ENCODE peak calls at places on chromosome 3, in six cellular contexts. One of them, this sample, is unnamed.

GRCh38 chr3:143502101-143502500 is 346.2 kb downstream of the SLC9A9 start:
- DNase-seq in transverse colon: no peak
- DNase-seq in fibroblast of lung: peak; percentile 27
- DNase-seq in upper lobe of right lung: no peak
- DNase-seq in testis: no peak
- DNase-seq in astrocyte of the spinal cord: no peak
- DNase-seq in this sample: no peak

GRCh38 chr3:43185656-43186375 is 79.9 kb upstream of the POMGNT2 start:
- DNase-seq in upper lobe of right lung: no peak
- DNase-seq in astrocyte of the spinal cord: peak; percentile 38
- DNase-seq in transverse colon: no peak
- DNase-seq in testis: no peak
- DNase-seq in fibroblast of lung: peak; percentile 92
- DNase-seq in this sample: no peak

GRCh38 chr3:50351318-50351687 is 641 bp downstream of the CYB561D2 start:
- DNase-seq in upper lobe of right lung: no peak
- DNase-seq in testis: no peak
- DNase-seq in transverse colon: no peak
- DNase-seq in fibroblast of lung: no peak
- DNase-seq in astrocyte of the spinal cord: no peak
- DNase-seq in this sample: no peak

GRCh38 chr3:156513619-156514018 is 41.3 kb downstream of the SSR3 start:
- DNase-seq in upper lobe of right lung: no peak
- DNase-seq in testis: no peak
- DNase-seq in astrocyte of the spinal cord: no peak
- DNase-seq in fibroblast of lung: no peak
- DNase-seq in transverse colon: no peak
- DNase-seq in this sample: no peak

GRCh38 chr3:97996988-97997387 is 24.8 kb upstream of the RIOX2 start:
- DNase-seq in testis: no peak
- DNase-seq in transverse colon: no peak
- DNase-seq in fibroblast of lung: no peak
- DNase-seq in upper lobe of right lung: no peak
- DNase-seq in astrocyte of the spinal cord: no peak
- DNase-seq in this sample: no peak

GRCh38 chr3:127853681-127854080 is 31.4 kb upstream of the MGLL start:
- DNase-seq in testis: no peak
- DNase-seq in upper lobe of right lung: no peak
- DNase-seq in fibroblast of lung: no peak
- DNase-seq in transverse colon: peak; percentile 12
- DNase-seq in astrocyte of the spinal cord: no peak
- DNase-seq in this sample: no peak

GRCh38 chr3:128235207-128235933 is 82.1 kb downstream of the EEFSEC start:
- DNase-seq in testis: no peak
- DNase-seq in astrocyte of the spinal cord: no peak
- DNase-seq in upper lobe of right lung: no peak
- DNase-seq in fibroblast of lung: no peak
- DNase-seq in transverse colon: no peak
- DNase-seq in this sample: no peak

GRCh38 chr3:180762866-180763265 is 83.6 kb upstream of the CCDC39 start:
- DNase-seq in testis: no peak
- DNase-seq in fibroblast of lung: no peak
- DNase-seq in upper lobe of right lung: no peak
- DNase-seq in astrocyte of the spinal cord: no peak
- DNase-seq in transverse colon: no peak
- DNase-seq in this sample: no peak

GRCh38 chr3:136957751-136958288 is at the start of gene IL20RB:
- DNase-seq in testis: no peak
- DNase-seq in upper lobe of right lung: no peak
- DNase-seq in astrocyte of the spinal cord: peak; percentile 51
- DNase-seq in transverse colon: no peak
- DNase-seq in fibroblast of lung: peak; percentile 89
- DNase-seq in this sample: no peak

GRCh38 chr3:56125358-56126005 is 342.8 kb downstream of the ERC2 start:
- DNase-seq in astrocyte of the spinal cord: peak; percentile 57
- DNase-seq in fibroblast of lung: peak; percentile 88
- DNase-seq in testis: no peak
- DNase-seq in upper lobe of right lung: no peak
- DNase-seq in transverse colon: no peak
- DNase-seq in this sample: no peak

GRCh38 chr3:172217877-172218276 is 178.5 kb downstream of the FNDC3B start:
- DNase-seq in upper lobe of right lung: no peak
- DNase-seq in transverse colon: no peak
- DNase-seq in fibroblast of lung: peak; percentile 57
- DNase-seq in testis: no peak
- DNase-seq in astrocyte of the spinal cord: peak; percentile 47
- DNase-seq in this sample: no peak

GRCh38 chr3:16801223-16801622 is 83.5 kb upstream of the PLCL2 start:
- DNase-seq in upper lobe of right lung: no peak
- DNase-seq in astrocyte of the spinal cord: no peak
- DNase-seq in transverse colon: no peak
- DNase-seq in testis: no peak
- DNase-seq in fibroblast of lung: no peak
- DNase-seq in this sample: no peak

GRCh38 chr3:42195879-42196330 is 70.1 kb downstream of the CCK start:
- DNase-seq in transverse colon: no peak
- DNase-seq in testis: no peak
- DNase-seq in astrocyte of the spinal cord: no peak
- DNase-seq in fibroblast of lung: peak; percentile 25
- DNase-seq in upper lobe of right lung: no peak
- DNase-seq in this sample: peak; percentile 76

GRCh38 chr3:111712294-111713180 is 117.4 kb upstream of the ZBED2 start:
- DNase-seq in fibroblast of lung: no peak
- DNase-seq in astrocyte of the spinal cord: peak; percentile 29
- DNase-seq in upper lobe of right lung: no peak
- DNase-seq in transverse colon: no peak
- DNase-seq in testis: no peak
- DNase-seq in this sample: no peak

GRCh38 chr3:160150525-160150924 is 74.7 kb upstream of the C3orf80 start:
- DNase-seq in transverse colon: no peak
- DNase-seq in fibroblast of lung: peak; percentile 20
- DNase-seq in testis: no peak
- DNase-seq in upper lobe of right lung: no peak
- DNase-seq in astrocyte of the spinal cord: peak; percentile 65
- DNase-seq in this sample: no peak

GRCh38 chr3:60746690-60747416 is 504.4 kb downstream of the FHIT start:
- DNase-seq in astrocyte of the spinal cord: peak; percentile 3
- DNase-seq in testis: no peak
- DNase-seq in transverse colon: no peak
- DNase-seq in upper lobe of right lung: no peak
- DNase-seq in fibroblast of lung: peak; percentile 43
- DNase-seq in this sample: no peak

GRCh38 chr3:129936757-129937156 is 37.8 kb upstream of the TRH start:
- DNase-seq in upper lobe of right lung: no peak
- DNase-seq in testis: peak; percentile 93
- DNase-seq in fibroblast of lung: peak; percentile 50
- DNase-seq in transverse colon: peak; percentile 53
- DNase-seq in astrocyte of the spinal cord: peak; percentile 84
- DNase-seq in this sample: peak; percentile 12

GRCh38 chr3:101574388-101575156 is 592 bp downstream of the PCNP start:
- DNase-seq in upper lobe of right lung: peak; percentile 76
- DNase-seq in fibroblast of lung: peak; percentile 61
- DNase-seq in testis: peak; percentile 68
- DNase-seq in transverse colon: peak; percentile 44
- DNase-seq in astrocyte of the spinal cord: peak; percentile 59
- DNase-seq in this sample: no peak

GRCh38 chr3:71916747-71917369 is 131.9 kb upstream of the PROK2 start:
- DNase-seq in astrocyte of the spinal cord: peak; percentile 1
- DNase-seq in transverse colon: peak; percentile 13
- DNase-seq in testis: no peak
- DNase-seq in fibroblast of lung: peak; percentile 10
- DNase-seq in upper lobe of right lung: no peak
- DNase-seq in this sample: no peak

GRCh38 chr3:42843730-42844713 is 31.7 kb downstream of the CYP8B1 start:
- DNase-seq in testis: peak; percentile 57
- DNase-seq in upper lobe of right lung: no peak
- DNase-seq in transverse colon: peak; percentile 17
- DNase-seq in astrocyte of the spinal cord: no peak
- DNase-seq in fibroblast of lung: no peak
- DNase-seq in this sample: no peak

GRCh38 chr3:46662771-46663551 is 30.5 kb downstream of the ALS2CL start:
- DNase-seq in fibroblast of lung: peak; percentile 74
- DNase-seq in testis: peak; percentile 52
- DNase-seq in astrocyte of the spinal cord: peak; percentile 4
- DNase-seq in upper lobe of right lung: no peak
- DNase-seq in transverse colon: peak; percentile 18
- DNase-seq in this sample: no peak

GRCh38 chr3:14415501-14415900 is 13.1 kb downstream of the SLC6A6 start:
- DNase-seq in astrocyte of the spinal cord: no peak
- DNase-seq in testis: no peak
- DNase-seq in upper lobe of right lung: no peak
- DNase-seq in transverse colon: no peak
- DNase-seq in fibroblast of lung: no peak
- DNase-seq in this sample: no peak

GRCh38 chr3:27536451-27536850 is 52.3 kb upstream of the SLC4A7 start:
- DNase-seq in testis: no peak
- DNase-seq in astrocyte of the spinal cord: no peak
- DNase-seq in fibroblast of lung: no peak
- DNase-seq in upper lobe of right lung: no peak
- DNase-seq in transverse colon: no peak
- DNase-seq in this sample: no peak

GRCh38 chr3:27532931-27533607 is 48.9 kb upstream of the SLC4A7 start:
- DNase-seq in fibroblast of lung: peak; percentile 36
- DNase-seq in transverse colon: no peak
- DNase-seq in upper lobe of right lung: no peak
- DNase-seq in astrocyte of the spinal cord: peak; percentile 62
- DNase-seq in testis: no peak
- DNase-seq in this sample: no peak

GRCh38 chr3:27532426-27532825 is 48.2 kb upstream of the SLC4A7 start:
- DNase-seq in upper lobe of right lung: no peak
- DNase-seq in transverse colon: no peak
- DNase-seq in testis: no peak
- DNase-seq in fibroblast of lung: no peak
- DNase-seq in astrocyte of the spinal cord: no peak
- DNase-seq in this sample: no peak

GRCh38 chr3:27535809-27536392 is 51.7 kb upstream of the SLC4A7 start:
- DNase-seq in upper lobe of right lung: no peak
- DNase-seq in testis: no peak
- DNase-seq in transverse colon: no peak
- DNase-seq in astrocyte of the spinal cord: peak; percentile 49
- DNase-seq in fibroblast of lung: no peak
- DNase-seq in this sample: no peak

GRCh38 chr3:27533718-27534578 is 49.8 kb upstream of the SLC4A7 start:
- DNase-seq in transverse colon: peak; percentile 29
- DNase-seq in astrocyte of the spinal cord: peak; percentile 99
- DNase-seq in upper lobe of right lung: no peak
- DNase-seq in fibroblast of lung: peak; percentile 95
- DNase-seq in testis: no peak
- DNase-seq in this sample: peak; percentile 38
- TF ChIP-seq CTCF in transverse colon: peak; percentile 51
- TF ChIP-seq CTCF in astrocyte of the spinal cord: peak; percentile 59
- TF ChIP-seq CTCF in upper lobe of right lung: peak; percentile 16
- TF ChIP-seq CTCF in fibroblast of lung: peak; percentile 69
- TF ChIP-seq CTCF in testis: no peak
- TF ChIP-seq CTCF in this sample: no peak

DNA sequence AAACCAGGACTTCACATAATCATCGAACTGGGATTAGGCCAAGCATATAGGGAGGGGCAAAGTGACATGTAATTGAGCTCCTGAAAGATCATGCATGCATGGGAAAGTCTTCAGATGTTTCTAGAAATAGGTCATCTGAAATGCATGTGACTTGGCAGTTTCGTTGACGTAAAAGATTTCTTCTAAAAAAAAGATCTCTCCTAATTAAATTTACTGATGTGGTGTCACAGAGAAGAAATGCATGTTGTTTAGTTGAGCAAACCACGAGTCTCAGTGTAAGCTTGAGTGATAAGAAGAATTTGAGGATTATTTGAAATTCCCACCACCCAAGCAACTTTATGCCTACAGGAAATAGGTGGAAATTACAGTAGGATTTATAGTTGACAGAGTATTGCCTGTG is 69.9 kb upstream of the LIMD1 start:
- DNase-seq in astrocyte of the spinal cord: no peak
- DNase-seq in upper lobe of right lung: no peak
- DNase-seq in testis: no peak
- DNase-seq in fibroblast of lung: peak; percentile 56
- DNase-seq in transverse colon: no peak
- DNase-seq in this sample: no peak
- H3K4me3 ChIP-seq in astrocyte of the spinal cord: no peak overlapping the region
- H3K4me3 ChIP-seq in upper lobe of right lung: no peak overlapping the region
- H3K4me3 ChIP-seq in testis: no peak overlapping the region
- H3K4me3 ChIP-seq in fibroblast of lung: no peak overlapping the region
- H3K4me3 ChIP-seq in transverse colon: no peak overlapping the region
- H3K4me3 ChIP-seq in this sample: no peak overlapping the region

GRCh38 chr3:175149675-175150074 is 290.5 kb downstream of the NAALADL2 start:
- DNase-seq in upper lobe of right lung: no peak
- DNase-seq in fibroblast of lung: no peak
- DNase-seq in testis: no peak
- DNase-seq in transverse colon: peak; percentile 68
- DNase-seq in astrocyte of the spinal cord: peak; percentile 12
- DNase-seq in this sample: no peak

GRCh38 chr3:175150812-175151411 is 291.8 kb downstream of the NAALADL2 start:
- DNase-seq in astrocyte of the spinal cord: peak; percentile 35
- DNase-seq in testis: no peak
- DNase-seq in upper lobe of right lung: no peak
- DNase-seq in transverse colon: peak; percentile 32
- DNase-seq in fibroblast of lung: no peak
- DNase-seq in this sample: no peak

GRCh38 chr3:175144368-175144767 is 285.2 kb downstream of the NAALADL2 start:
- DNase-seq in transverse colon: no peak
- DNase-seq in upper lobe of right lung: no peak
- DNase-seq in astrocyte of the spinal cord: no peak
- DNase-seq in testis: no peak
- DNase-seq in fibroblast of lung: no peak
- DNase-seq in this sample: no peak

GRCh38 chr3:175146258-175146657 is 287.1 kb downstream of the NAALADL2 start:
- DNase-seq in upper lobe of right lung: no peak
- DNase-seq in fibroblast of lung: peak; percentile 69
- DNase-seq in transverse colon: no peak
- DNase-seq in testis: no peak
- DNase-seq in astrocyte of the spinal cord: peak; percentile 41
- DNase-seq in this sample: no peak
- TF ChIP-seq CTCF in upper lobe of right lung: no peak
- TF ChIP-seq CTCF in fibroblast of lung: peak; percentile 54
- TF ChIP-seq CTCF in transverse colon: no peak
- TF ChIP-seq CTCF in testis: no peak
- TF ChIP-seq CTCF in astrocyte of the spinal cord: peak; percentile 49
- TF ChIP-seq CTCF in this sample: no peak

DNA sequence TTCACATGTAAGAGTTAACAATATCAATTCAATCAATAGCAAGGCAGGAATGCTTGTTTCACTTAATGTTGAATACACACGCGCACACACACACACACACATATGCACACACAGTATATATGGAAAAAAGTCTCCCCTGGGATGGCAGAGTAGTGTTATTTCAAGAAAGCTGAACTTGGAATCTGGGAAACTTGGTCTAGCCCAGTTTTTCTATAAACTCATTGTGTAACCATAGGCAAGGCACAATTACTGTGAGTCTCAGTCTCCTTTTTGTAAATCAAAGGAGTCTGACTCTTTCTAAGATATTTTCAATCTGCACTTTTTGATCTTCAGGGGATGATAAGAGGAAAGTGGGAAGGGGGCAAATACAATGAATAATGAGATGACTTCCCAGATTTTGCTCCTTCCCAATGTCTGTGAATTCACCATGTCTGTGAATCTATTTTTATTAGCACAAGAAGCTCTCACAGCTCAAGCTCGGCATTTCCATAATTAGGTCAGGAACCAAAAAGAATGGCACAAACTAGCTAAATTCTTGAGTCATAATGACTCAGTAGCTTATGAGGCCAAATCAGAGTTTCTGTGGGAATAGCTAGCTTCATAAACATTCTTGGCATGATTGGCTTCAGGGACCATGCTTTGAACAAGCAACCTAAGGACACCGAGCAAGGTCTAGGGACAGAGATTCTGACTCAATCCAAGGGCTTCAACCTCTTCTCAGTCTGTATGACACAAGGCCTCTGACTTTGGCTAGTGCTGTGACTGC is 227.4 kb upstream of the DCBLD2 start:
- DNase-seq in upper lobe of right lung: no peak
- DNase-seq in fibroblast of lung: peak; percentile 94
- DNase-seq in testis: no peak
- DNase-seq in astrocyte of the spinal cord: peak; percentile 96
- DNase-seq in transverse colon: no peak
- DNase-seq in this sample: no peak
- H3K4me3 ChIP-seq in upper lobe of right lung: no peak overlapping the region
- H3K4me3 ChIP-seq in fibroblast of lung: no peak overlapping the region
- H3K4me3 ChIP-seq in testis: no peak overlapping the region
- H3K4me3 ChIP-seq in astrocyte of the spinal cord: no peak overlapping the region
- H3K4me3 ChIP-seq in transverse colon: no peak overlapping the region
- H3K4me3 ChIP-seq in this sample: no peak overlapping the region

This sample was measured in GM12864.